ENCODE peak calls at places on chromosomes 7 and 10, in five cellular contexts. J is AG09309, K is GM06990, R is RWPE1, U is dorsolateral prefrontal cortex. Q is an unnamed sample.

GRCh38 chr7:102892631-102893278 is 20.0 kb upstream of the LRRC17 start:
- DNase-seq in U (no peak), R (no peak), K (no peak), J (no peak), Q (no peak)

GRCh38 chr10:63169624-63170023 is 36.5 kb downstream of the NRBF2 start:
- DNase-seq in U (no peak), R (no peak), J (no peak), K (no peak), Q (no peak)

GRCh38 chr7:47734287-47734948 is 152.5 kb upstream of the TNS3 start:
- DNase-seq in J (no peak), K (no peak), R (no peak), U (no peak), Q (no peak)

GRCh38 chr10:128568979-128569378 is 442.8 kb upstream of the MKI67 start:
- DNase-seq in U (no peak), K (no peak), J (no peak), R (no peak), Q (no peak)

GRCh38 chr7:158107806-158108205 is 479.8 kb downstream of the PTPRN2 start:
- DNase-seq in J (no peak), R (no peak), K (no peak), U (no peak), Q (no peak)

GRCh38 chr10:88791924-88792323 is 10.6 kb upstream of the LIPM start:
- DNase-seq in J (no peak), K (no peak), U (no peak), R (peak; percentile 39), Q (no peak)

GRCh38 chr10:62095341-62096071 is 173.1 kb downstream of the RTKN2 start:
- DNase-seq in R (no peak), J (peak; percentile 67), K (no peak), U (no peak), Q (no peak)

GRCh38 chr7:112596260-112596659 is 115.5 kb downstream of the LSMEM1 start:
- DNase-seq in R (peak; percentile 15), U (no peak), J (peak; percentile 4), K (no peak), Q (no peak)

GRCh38 chr7:6392712-6393666 is 54.8 kb downstream of the DAGLB start:
- DNase-seq in U (no peak), R (peak; percentile 75), K (no peak), J (no peak), Q (no peak)

GRCh38 chr10:86953747-86954680 is 3.4 kb downstream of the MMRN2 start:
- DNase-seq in K (no peak), R (no peak), J (no peak), U (no peak), Q (no peak)

GRCh38 chr7:19373334-19373733 is 228.1 kb upstream of the FERD3L start:
- DNase-seq in R (no peak), U (no peak), K (no peak), J (no peak), Q (no peak)

GRCh38 chr10:72083234-72084093 is 4.9 kb downstream of the SPOCK2 start:
- DNase-seq in J (no peak), R (no peak), K (no peak), U (no peak), Q (no peak)

GRCh38 chr10:15729890-15730289 is 10.2 kb upstream of the ITGA8 start:
- DNase-seq in R (no peak), K (no peak), U (no peak), J (no peak), Q (no peak)

GRCh38 chr10:15726042-15726441 is 6.3 kb upstream of the ITGA8 start:
- DNase-seq in J (no peak), U (no peak), K (no peak), R (no peak), Q (no peak)

GRCh38 chr10:15730341-15730740 is 10.6 kb upstream of the ITGA8 start:
- DNase-seq in U (no peak), K (no peak), J (no peak), R (no peak), Q (no peak)

GRCh38 chr10:15724683-15725082 is 5.0 kb upstream of the ITGA8 start:
- DNase-seq in J (no peak), U (no peak), K (no peak), R (no peak), Q (no peak)

GRCh38 chr10:15725603-15726002 is 5.9 kb upstream of the ITGA8 start:
- DNase-seq in K (no peak), U (no peak), R (peak; percentile 54), J (no peak), Q (peak; percentile 49)
- TF ChIP-seq CTCF in K (peak; percentile 58), U (peak; percentile 49), R (peak; percentile 33), J (peak; percentile 71), Q (peak; percentile 47)

GRCh38 chr7:16851829-16852228 is 30.0 kb downstream of the AGR3 start:
- DNase-seq in R (no peak), J (no peak), K (no peak), U (peak; percentile 17), Q (no peak)
- TF ChIP-seq CTCF in R (no peak), J (no peak), K (no peak), U (no peak), Q (no peak)

DNA sequence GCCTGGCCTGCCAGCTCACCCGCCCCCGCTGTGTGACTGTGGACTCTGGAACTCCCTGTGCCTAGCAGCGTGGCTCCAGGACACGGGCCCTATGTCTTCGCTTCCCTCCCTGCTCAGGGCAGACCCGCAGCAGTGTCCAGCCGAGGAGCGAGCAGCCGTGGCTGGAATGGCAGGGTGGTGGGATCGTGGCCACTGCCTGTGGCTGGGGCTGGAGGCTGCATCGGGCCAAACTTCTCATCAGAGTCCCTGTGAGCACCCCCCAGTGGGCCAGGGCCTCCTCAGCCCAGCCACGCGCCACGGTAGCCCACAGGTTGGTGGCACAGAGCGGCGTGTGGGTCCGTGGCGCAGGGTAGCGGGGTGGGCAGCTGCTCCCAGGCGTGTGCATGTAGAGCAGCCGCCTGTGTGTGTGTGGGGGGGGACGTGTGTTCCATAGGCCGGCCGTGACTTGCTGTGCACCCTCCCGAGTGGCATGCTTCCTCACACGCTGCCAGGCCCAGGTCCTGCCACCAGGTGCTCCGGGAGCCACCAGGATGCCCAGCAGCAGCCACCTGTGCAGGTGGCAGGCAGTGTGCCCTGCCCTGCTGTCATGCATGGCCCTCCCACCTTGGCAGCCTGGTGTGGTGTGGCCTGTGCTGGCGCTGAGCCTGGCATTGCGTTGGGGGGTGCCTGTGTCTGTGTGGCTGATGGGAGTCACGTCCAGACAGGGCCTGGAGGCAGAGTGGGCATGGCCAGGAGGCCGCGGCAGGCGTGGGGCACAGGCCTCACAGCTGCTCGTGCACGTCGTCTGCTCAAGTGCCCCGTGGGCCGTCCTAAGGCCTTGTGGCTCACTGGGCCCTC is 8.4 kb downstream of the TTYH3 start:
- DNase-seq in K (no peak), U (no peak), J (no peak), R (no peak), Q (no peak)
- TF ChIP-seq CTCF in K (no peak), U (no peak), J (no peak), R (no peak), Q (no peak)

DNA sequence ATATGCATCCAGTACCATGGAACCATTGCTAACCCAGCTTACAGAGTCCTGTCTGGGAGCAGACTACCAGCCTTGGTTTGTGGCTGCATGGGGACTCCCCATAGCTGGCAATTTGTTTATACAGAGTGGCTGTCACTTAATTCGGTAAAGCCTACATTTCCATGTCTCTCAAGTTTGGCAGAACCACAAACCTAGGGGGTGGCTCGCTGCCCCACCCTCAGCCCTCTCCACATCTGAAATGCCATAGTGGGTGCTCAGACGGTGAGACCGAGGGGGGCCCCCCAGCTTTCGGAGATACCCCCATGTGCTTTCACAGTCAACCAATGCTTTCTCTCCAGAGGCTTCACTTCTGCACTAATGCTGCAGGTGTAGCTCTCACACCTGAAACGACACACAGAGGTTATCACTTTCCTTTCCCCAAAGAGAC is 75.5 kb upstream of the KAT6B start:
- DNase-seq in J (no peak), K (peak; percentile 21), R (no peak), U (no peak), Q (peak; percentile 46)
- TF ChIP-seq CTCF in J (no peak), K (peak; percentile 23), R (no peak), U (no peak), Q (no peak)

DNA sequence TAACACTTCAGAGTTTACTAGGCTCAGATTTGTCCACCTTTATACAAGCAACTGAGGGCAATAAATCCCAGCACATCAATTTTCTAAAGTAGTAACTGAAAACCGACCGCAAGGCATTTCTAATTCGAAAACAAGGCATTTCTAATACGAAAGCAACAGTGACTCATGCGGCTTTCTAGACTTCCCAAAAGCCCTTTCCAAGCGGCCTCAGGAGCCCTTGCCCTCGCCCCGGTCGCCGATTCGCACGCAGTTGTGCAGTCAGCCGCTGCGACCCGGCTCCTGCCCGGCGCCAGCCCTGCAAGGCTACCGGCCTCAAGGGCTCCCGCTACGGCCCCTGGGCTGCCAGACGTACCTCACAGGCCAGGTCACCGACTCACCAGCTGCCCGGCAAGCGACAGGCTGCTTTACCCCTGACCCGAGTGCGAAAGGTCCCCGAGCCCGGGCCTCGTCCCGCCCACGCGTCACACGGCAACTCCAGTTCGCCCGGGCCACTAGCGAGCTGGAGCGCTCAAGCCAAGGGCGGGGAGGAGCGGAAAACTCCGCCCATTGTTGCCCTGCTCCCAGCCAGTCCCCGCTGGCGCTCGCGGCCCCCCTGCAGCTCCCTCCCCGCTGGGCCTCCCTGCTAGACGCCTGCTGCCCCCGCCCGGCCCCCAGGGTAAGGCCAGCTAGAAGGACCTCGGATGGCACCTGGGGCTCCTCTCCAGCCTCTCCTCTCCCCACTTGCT is 7.3 kb downstream of the NCOA4 start:
- DNase-seq in K (peak; percentile 89), U (peak; percentile 84), J (peak; percentile 82), R (peak; percentile 81), Q (peak; percentile 92)
- TF ChIP-seq CTCF in K (peak; percentile 48), U (peak; percentile 26), J (peak; percentile 15), R (peak; percentile 43), Q (peak; percentile 49)

DNA sequence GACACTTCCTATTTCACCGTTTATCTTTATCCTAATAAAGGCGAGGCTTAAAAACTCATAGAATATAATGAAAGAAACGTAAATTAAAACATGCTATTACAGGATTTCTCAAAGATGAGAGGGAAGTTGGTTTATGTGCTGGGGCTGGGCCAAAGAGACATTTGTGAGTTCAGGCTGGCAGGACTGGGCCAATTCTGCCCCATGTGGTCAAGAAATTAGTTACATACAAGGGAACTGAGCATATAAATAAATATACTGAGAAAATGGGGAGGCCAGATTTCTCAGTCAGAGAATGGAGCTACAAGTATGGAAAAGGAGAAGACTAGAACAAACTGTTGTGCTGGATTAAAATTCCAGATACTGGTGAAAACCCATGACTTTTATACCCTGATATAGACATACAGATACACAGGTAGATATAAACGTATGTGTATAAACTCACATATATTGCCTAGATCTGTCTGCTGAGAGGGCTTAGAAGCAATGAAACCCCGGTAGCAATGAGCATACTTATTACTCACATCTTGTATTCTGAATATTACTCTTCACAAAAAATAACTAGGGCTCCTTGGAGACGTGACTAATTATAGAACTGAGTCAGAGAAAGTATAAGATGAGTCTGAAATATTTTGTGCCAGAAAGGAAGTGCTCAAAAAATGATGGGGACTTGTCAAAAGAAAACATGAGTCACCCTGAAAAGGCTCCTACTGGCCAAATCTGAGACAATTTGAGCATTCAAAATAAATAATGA is 155.7 kb upstream of the FGFR2 start:
- DNase-seq in J (peak; percentile 46), R (peak; percentile 87), U (no peak), K (peak; percentile 74), Q (peak; percentile 64)
- TF ChIP-seq CTCF in J (peak; percentile 35), R (peak; percentile 54), U (no peak), K (peak; percentile 46), Q (no peak)

GRCh38 chr7:133854739-133855138 is 272.4 kb upstream of the LRGUK start:
- DNase-seq in U (no peak), K (no peak), R (peak; percentile 2), J (no peak), Q (peak; percentile 46)
- TF ChIP-seq CTCF in U (peak; percentile 37), K (peak; percentile 32), R (peak; percentile 14), J (peak; percentile 40), Q (no peak)

GRCh38 chr10:107814865-107815487 is 650.5 kb upstream of the SORCS1 start:
- DNase-seq in U (peak; percentile 55), K (no peak), J (peak; percentile 0), R (peak; percentile 42), Q (peak; percentile 33)
- TF ChIP-seq CTCF in U (peak; percentile 43), K (peak; percentile 69), J (peak; percentile 58), R (peak; percentile 55), Q (peak; percentile 54)

Q was measured in GM13976.